ENCODE peak calls at places on chromosome 3, in five cellular contexts. M is GM23248, H is heart left ventricle, S is Caco-2, N is psoas muscle. R is an unnamed sample.
A peak's percentile ranks its signal among the peaks of the same experiment; 100 is the strongest.

GRCh38 chr3:179181993-179182551 is 33.9 kb downstream of the PIK3CA start:
- DNase-seq in M (peak; percentile 56), H (no peak), S (no peak), N (no peak), R (no peak)

GRCh38 chr3:17175187-17175839 is 290.6 kb downstream of the PLCL2 start:
- DNase-seq in M (peak; percentile 79), H (no peak), S (no peak), N (no peak), R (no peak)

GRCh38 chr3:127684871-127685707 is 12.3 kb downstream of the ABTB1 start:
- DNase-seq in M (no peak), H (peak; percentile 17), S (peak; percentile 25), N (peak; percentile 9), R (peak; percentile 42)

GRCh38 chr3:150786791-150787190 is 23.8 kb upstream of the SIAH2 start:
- DNase-seq in M (peak; percentile 45), H (no peak), S (no peak), N (no peak), R (no peak)

GRCh38 chr3:121883507-121883906 is 10.7 kb upstream of the SLC15A2 start:
- DNase-seq in M (peak; percentile 17), H (no peak), S (no peak), N (no peak), R (no peak)

GRCh38 chr3:60333710-60334109 is 917.5 kb downstream of the FHIT start:
- DNase-seq in M (no peak), H (no peak), S (no peak), N (no peak), R (no peak)

GRCh38 chr3:128864351-128864811 is 15.0 kb upstream of the ACAD9 start:
- DNase-seq in M (peak; percentile 33), H (no peak), S (no peak), N (no peak), R (no peak)

GRCh38 chr3:114155370-114155821 is 23.5 kb downstream of the DRD3 start:
- DNase-seq in M (peak; percentile 47), H (no peak), S (no peak), N (no peak), R (no peak)

GRCh38 chr3:72102057-72102711 is 317.2 kb upstream of the PROK2 start:
- DNase-seq in M (no peak), H (no peak), S (no peak), N (no peak), R (no peak)

GRCh38 chr3:134072881-134073582 is 43.3 kb upstream of the SLCO2A1 start:
- DNase-seq in M (no peak), H (no peak), S (no peak), N (no peak), R (no peak)

GRCh38 chr3:129824926-129825541 is 68.5 kb downstream of the TMCC1 start:
- DNase-seq in M (peak; percentile 65), H (peak; percentile 28), S (peak; percentile 47), N (no peak), R (no peak)

GRCh38 chr3:135516143-135516542 is 449.4 kb upstream of the PPP2R3A start:
- DNase-seq in M (peak; percentile 31), H (no peak), S (no peak), N (no peak), R (no peak)

GRCh38 chr3:100893590-100893989 is 99.6 kb downstream of the ABI3BP start:
- DNase-seq in M (peak; percentile 68), H (no peak), S (no peak), N (no peak), R (no peak)

GRCh38 chr3:52093751-52094525 is 37.6 kb upstream of the DUSP7 start:
- DNase-seq in M (peak; percentile 25), H (no peak), S (no peak), N (no peak), R (peak; percentile 21)

GRCh38 chr3:186828340-186828739 is 14.2 kb upstream of the ADIPOQ start:
- DNase-seq in M (no peak), H (no peak), S (no peak), N (no peak), R (no peak)

GRCh38 chr3:129530331-129530761 is 1.9 kb downstream of the RHO start:
- DNase-seq in M (peak; percentile 46), H (no peak), S (no peak), N (no peak), R (no peak)

GRCh38 chr3:71487418-71487817 is 96.1 kb downstream of the FOXP1 start:
- DNase-seq in M (no peak), H (no peak), S (no peak), N (no peak), R (no peak)

GRCh38 chr3:121431717-121432517 is 113.9 kb downstream of the POLQ start:
- DNase-seq in M (peak; percentile 66), H (no peak), S (no peak), N (no peak), R (peak; percentile 48)

GRCh38 chr3:134600685-134601502 is 49.9 kb downstream of the KY start:
- DNase-seq in M (peak; percentile 87), H (peak; percentile 55), S (peak; percentile 50), N (peak; percentile 59), R (peak; percentile 78)

GRCh38 chr3:189270248-189270832 is 98.6 kb downstream of the TPRG1 start:
- DNase-seq in M (peak; percentile 96), H (no peak), S (peak; percentile 76), N (peak; percentile 32), R (peak; percentile 26)

GRCh38 chr3:66392512-66392911 is 108.3 kb downstream of the LRIG1 start:
- DNase-seq in M (no peak), H (no peak), S (no peak), N (no peak), R (no peak)
- H3K36me3 ChIP-seq in M (no peaks in the 10 kb centered on the region), H (peaks cover 19% of the 10 kb centered on the region), S (peaks cover 2% of the 10 kb centered on the region), N (peaks cover 71% of the 10 kb centered on the region), R (no peaks in the 10 kb centered on the region)

GRCh38 chr3:37024820-37025405 is 31.6 kb downstream of the MLH1 start:
- DNase-seq in M (no peak), H (no peak), S (no peak), N (no peak), R (no peak)

GRCh38 chr3:37026851-37027250 is 33.5 kb downstream of the MLH1 start:
- DNase-seq in M (no peak), H (no peak), S (no peak), N (no peak), R (no peak)

GRCh38 chr3:37028329-37028728 is 35.0 kb downstream of the MLH1 start:
- DNase-seq in M (no peak), H (peak; percentile 72), S (no peak), N (no peak), R (no peak)

GRCh38 chr3:37025562-37026335 is 32.4 kb downstream of the MLH1 start:
- DNase-seq in M (no peak), H (no peak), S (no peak), N (no peak), R (no peak)

DNA sequence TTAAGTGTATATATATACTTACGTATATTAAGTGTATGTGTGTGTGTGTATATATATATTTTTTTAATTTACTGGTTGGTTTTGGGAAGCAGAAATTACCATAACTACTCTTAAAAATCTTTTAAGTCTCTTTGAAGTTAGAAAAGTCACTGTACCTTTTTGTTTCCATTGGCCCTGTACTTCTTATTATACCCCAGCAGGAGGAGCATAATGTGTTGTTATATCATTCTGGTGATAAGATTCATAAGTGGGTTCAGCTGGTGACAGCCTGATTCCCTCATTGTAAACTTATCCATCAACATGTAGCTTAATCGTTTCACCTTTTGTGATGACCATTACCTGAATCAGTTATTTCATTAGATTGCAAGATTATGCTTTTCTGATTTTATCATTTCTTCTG is 30.8 kb downstream of the MLH1 start:
- DNase-seq in M (peak; percentile 43), H (no peak), S (no peak), N (no peak), R (no peak)
- H3K4me1 ChIP-seq in M (peaks cover 2% of the 10 kb centered on the region), H (peaks cover 26% of the 10 kb centered on the region), S (no peaks in the 10 kb centered on the region), N (peaks cover 8% of the 10 kb centered on the region), R (peaks cover 15% of the 10 kb centered on the region)

GRCh38 chr3:160103397-160103796 is 114.8 kb downstream of the IL12A start:
- DNase-seq in M (no peak), H (no peak), S (no peak), N (no peak), R (no peak)
- H3K36me3 ChIP-seq in M (no peaks in the 10 kb centered on the region), H (no peaks in the 10 kb centered on the region), S (no peaks in the 10 kb centered on the region), N (no peaks in the 10 kb centered on the region), R (no peaks in the 10 kb centered on the region)

DNA sequence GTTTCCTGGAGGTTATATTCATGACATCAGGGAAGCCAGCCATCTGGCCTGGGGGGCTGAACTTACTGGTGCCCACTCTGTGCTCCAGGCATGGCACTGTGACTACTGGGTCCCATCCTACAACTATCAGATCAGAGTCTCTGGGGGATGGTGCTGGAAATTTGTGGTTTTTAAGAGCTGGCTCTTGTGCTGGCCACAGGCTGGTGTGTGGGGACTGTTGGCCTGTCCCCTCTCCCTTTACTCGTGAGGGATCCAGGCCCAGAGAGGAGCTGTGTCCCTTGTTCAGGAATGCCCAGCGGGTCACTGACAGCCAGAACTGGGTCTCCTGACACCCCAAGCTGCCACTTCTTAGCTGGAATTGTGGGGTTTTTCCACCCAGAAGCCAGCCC is 44.5 kb upstream of the SEC22A start:
- DNase-seq in M (no peak), H (no peak), S (no peak), N (no peak), R (no peak)
- H3K4me1 ChIP-seq in M (peaks cover 8% of the 10 kb centered on the region), H (peaks cover 6% of the 10 kb centered on the region), S (no peaks in the 10 kb centered on the region), N (no peaks in the 10 kb centered on the region), R (no peaks in the 10 kb centered on the region)

GRCh38 chr3:195914648-195915473 is 6.5 kb upstream of the TNK2 start:
- DNase-seq in M (peak; percentile 97), H (peak; percentile 88), S (peak; percentile 92), N (peak; percentile 97), R (peak; percentile 91)
- H3K36me3 ChIP-seq in M (no peaks in the 10 kb centered on the region), H (no peaks in the 10 kb centered on the region), S (no peaks in the 10 kb centered on the region), N (no peaks in the 10 kb centered on the region), R (no peaks in the 10 kb centered on the region)